ENCODE peak calls at places on chromosomes 6 and 20, in nine cellular contexts. One of them, this sample, is unnamed. For H3K4me1, the result is how much of the 10 kb centered on the place peaks cover.

GRCh38 chr6:52053038-52053704 is 34.2 kb downstream of the PKHD1 start:
- DNase-seq in ascending aorta: no peak
- DNase-seq in CD8-positive, alpha-beta T cell: no peak
- DNase-seq in hepatocyte: no peak
- DNase-seq in spleen: no peak
- DNase-seq in psoas muscle: no peak
- DNase-seq in A673: no peak
- DNase-seq in lower lobe of right lung: no peak
- DNase-seq in cardiac muscle cell: no peak
- DNase-seq in this sample: no peak

GRCh38 chr6:130434174-130434873 is 68.5 kb downstream of the TMEM200A start:
- DNase-seq in ascending aorta: no peak
- DNase-seq in CD8-positive, alpha-beta T cell: no peak
- DNase-seq in hepatocyte: peak
- DNase-seq in spleen: no peak
- DNase-seq in psoas muscle: no peak
- DNase-seq in A673: peak
- DNase-seq in lower lobe of right lung: no peak
- DNase-seq in cardiac muscle cell: no peak
- DNase-seq in this sample: no peak

GRCh38 chr20:57657537-57658446 is 37.6 kb upstream of the ZBP1 start:
- DNase-seq in ascending aorta: peak
- DNase-seq in CD8-positive, alpha-beta T cell: peak
- DNase-seq in hepatocyte: no peak
- DNase-seq in spleen: peak
- DNase-seq in psoas muscle: peak
- DNase-seq in A673: peak
- DNase-seq in lower lobe of right lung: peak
- DNase-seq in cardiac muscle cell: no peak
- DNase-seq in this sample: no peak

GRCh38 chr6:38503940-38504682 is 135.6 kb downstream of the BTBD9 start:
- DNase-seq in ascending aorta: no peak
- DNase-seq in CD8-positive, alpha-beta T cell: no peak
- DNase-seq in hepatocyte: no peak
- DNase-seq in spleen: no peak
- DNase-seq in psoas muscle: no peak
- DNase-seq in A673: no peak
- DNase-seq in lower lobe of right lung: no peak
- DNase-seq in cardiac muscle cell: no peak
- DNase-seq in this sample: no peak

GRCh38 chr6:97812940-97813339 is 529.9 kb upstream of the MMS22L start:
- DNase-seq in ascending aorta: no peak
- DNase-seq in CD8-positive, alpha-beta T cell: no peak
- DNase-seq in hepatocyte: no peak
- DNase-seq in spleen: no peak
- DNase-seq in psoas muscle: no peak
- DNase-seq in A673: no peak
- DNase-seq in lower lobe of right lung: no peak
- DNase-seq in cardiac muscle cell: no peak
- DNase-seq in this sample: no peak

GRCh38 chr6:161417712-161418457 is 144.0 kb upstream of the AGPAT4 start:
- DNase-seq in ascending aorta: no peak
- DNase-seq in CD8-positive, alpha-beta T cell: no peak
- DNase-seq in hepatocyte: peak
- DNase-seq in spleen: no peak
- DNase-seq in psoas muscle: peak
- DNase-seq in A673: peak
- DNase-seq in lower lobe of right lung: no peak
- DNase-seq in cardiac muscle cell: no peak
- DNase-seq in this sample: no peak

GRCh38 chr20:41052742-41053419 is 24.3 kb downstream of the TOP1 start:
- DNase-seq in ascending aorta: no peak
- DNase-seq in CD8-positive, alpha-beta T cell: no peak
- DNase-seq in hepatocyte: no peak
- DNase-seq in spleen: no peak
- DNase-seq in psoas muscle: no peak
- DNase-seq in A673: no peak
- DNase-seq in lower lobe of right lung: no peak
- DNase-seq in cardiac muscle cell: no peak
- DNase-seq in this sample: no peak

GRCh38 chr20:7741866-7742265 is 198.4 kb downstream of the HAO1 start:
- DNase-seq in ascending aorta: no peak
- DNase-seq in CD8-positive, alpha-beta T cell: no peak
- DNase-seq in hepatocyte: no peak
- DNase-seq in spleen: no peak
- DNase-seq in psoas muscle: no peak
- DNase-seq in A673: no peak
- DNase-seq in lower lobe of right lung: no peak
- DNase-seq in cardiac muscle cell: no peak
- DNase-seq in this sample: no peak

GRCh38 chr6:54891536-54891935 is 45.0 kb downstream of the FAM83B start:
- DNase-seq in ascending aorta: no peak
- DNase-seq in CD8-positive, alpha-beta T cell: no peak
- DNase-seq in hepatocyte: no peak
- DNase-seq in spleen: no peak
- DNase-seq in psoas muscle: no peak
- DNase-seq in A673: no peak
- DNase-seq in lower lobe of right lung: no peak
- DNase-seq in cardiac muscle cell: no peak
- DNase-seq in this sample: no peak

GRCh38 chr6:107488174-107488874 is 1.6 kb upstream of the SOBP start:
- DNase-seq in ascending aorta: no peak
- DNase-seq in CD8-positive, alpha-beta T cell: peak
- DNase-seq in hepatocyte: no peak
- DNase-seq in spleen: no peak
- DNase-seq in psoas muscle: no peak
- DNase-seq in A673: no peak
- DNase-seq in lower lobe of right lung: no peak
- DNase-seq in cardiac muscle cell: peak
- DNase-seq in this sample: no peak

GRCh38 chr20:4919047-4919704 is 82.1 kb downstream of the SLC23A2 start:
- DNase-seq in ascending aorta: no peak
- DNase-seq in CD8-positive, alpha-beta T cell: no peak
- DNase-seq in hepatocyte: no peak
- DNase-seq in spleen: no peak
- DNase-seq in psoas muscle: no peak
- DNase-seq in A673: no peak
- DNase-seq in lower lobe of right lung: no peak
- DNase-seq in cardiac muscle cell: no peak
- DNase-seq in this sample: no peak

GRCh38 chr20:49706548-49707517 is 6.8 kb downstream of the B4GALT5 start:
- DNase-seq in ascending aorta: no peak
- DNase-seq in CD8-positive, alpha-beta T cell: no peak
- DNase-seq in hepatocyte: peak
- DNase-seq in spleen: no peak
- DNase-seq in psoas muscle: no peak
- DNase-seq in A673: no peak
- DNase-seq in lower lobe of right lung: no peak
- DNase-seq in cardiac muscle cell: peak
- DNase-seq in this sample: no peak

GRCh38 chr6:30894381-30894780 is 10.1 kb downstream of the DDR1 start:
- DNase-seq in ascending aorta: no peak
- DNase-seq in CD8-positive, alpha-beta T cell: no peak
- DNase-seq in hepatocyte: no peak
- DNase-seq in spleen: peak
- DNase-seq in psoas muscle: no peak
- DNase-seq in A673: no peak
- DNase-seq in lower lobe of right lung: peak
- DNase-seq in cardiac muscle cell: no peak
- DNase-seq in this sample: no peak

GRCh38 chr6:18126116-18126515 is 3.6 kb upstream of the NHLRC1 start:
- DNase-seq in ascending aorta: no peak
- DNase-seq in CD8-positive, alpha-beta T cell: no peak
- DNase-seq in hepatocyte: no peak
- DNase-seq in spleen: no peak
- DNase-seq in psoas muscle: no peak
- DNase-seq in A673: no peak
- DNase-seq in lower lobe of right lung: no peak
- DNase-seq in cardiac muscle cell: no peak
- DNase-seq in this sample: no peak

GRCh38 chr20:2599265-2600060 is 53.0 kb upstream of the NOP56 start:
- DNase-seq in ascending aorta: no peak
- DNase-seq in CD8-positive, alpha-beta T cell: no peak
- DNase-seq in hepatocyte: peak
- DNase-seq in spleen: no peak
- DNase-seq in psoas muscle: no peak
- DNase-seq in A673: peak
- DNase-seq in lower lobe of right lung: no peak
- DNase-seq in cardiac muscle cell: peak
- DNase-seq in this sample: no peak

GRCh38 chr6:75284285-75285155 is at the start of gene TMEM30A:
- DNase-seq in ascending aorta: peak
- DNase-seq in CD8-positive, alpha-beta T cell: peak
- DNase-seq in hepatocyte: peak
- DNase-seq in spleen: peak
- DNase-seq in psoas muscle: peak
- DNase-seq in A673: peak
- DNase-seq in lower lobe of right lung: peak
- DNase-seq in cardiac muscle cell: peak
- DNase-seq in this sample: peak
- H3K4me1 ChIP-seq in ascending aorta: under half
- H3K4me1 ChIP-seq in CD8-positive, alpha-beta T cell: under half
- H3K4me1 ChIP-seq in hepatocyte: under half
- H3K4me1 ChIP-seq in spleen: under half
- H3K4me1 ChIP-seq in psoas muscle: under half
- H3K4me1 ChIP-seq in A673: under half
- H3K4me1 ChIP-seq in lower lobe of right lung: under half
- H3K4me1 ChIP-seq in cardiac muscle cell: under half
- H3K4me1 ChIP-seq in this sample: under half

GRCh38 chr6:143267740-143268139 is 182.8 kb downstream of the ADAT2 start:
- DNase-seq in ascending aorta: no peak
- DNase-seq in CD8-positive, alpha-beta T cell: no peak
- DNase-seq in hepatocyte: no peak
- DNase-seq in spleen: no peak
- DNase-seq in psoas muscle: no peak
- DNase-seq in A673: no peak
- DNase-seq in lower lobe of right lung: no peak
- DNase-seq in cardiac muscle cell: no peak
- DNase-seq in this sample: no peak
- TF ChIP-seq CTCF in ascending aorta: no peak
- TF ChIP-seq CTCF in CD8-positive, alpha-beta T cell: no peak
- TF ChIP-seq CTCF in hepatocyte: no peak
- TF ChIP-seq CTCF in spleen: no peak
- TF ChIP-seq CTCF in psoas muscle: no peak
- TF ChIP-seq CTCF in A673: no peak
- TF ChIP-seq CTCF in lower lobe of right lung: no peak
- TF ChIP-seq CTCF in cardiac muscle cell: no peak
- TF ChIP-seq CTCF in this sample: no peak

DNA sequence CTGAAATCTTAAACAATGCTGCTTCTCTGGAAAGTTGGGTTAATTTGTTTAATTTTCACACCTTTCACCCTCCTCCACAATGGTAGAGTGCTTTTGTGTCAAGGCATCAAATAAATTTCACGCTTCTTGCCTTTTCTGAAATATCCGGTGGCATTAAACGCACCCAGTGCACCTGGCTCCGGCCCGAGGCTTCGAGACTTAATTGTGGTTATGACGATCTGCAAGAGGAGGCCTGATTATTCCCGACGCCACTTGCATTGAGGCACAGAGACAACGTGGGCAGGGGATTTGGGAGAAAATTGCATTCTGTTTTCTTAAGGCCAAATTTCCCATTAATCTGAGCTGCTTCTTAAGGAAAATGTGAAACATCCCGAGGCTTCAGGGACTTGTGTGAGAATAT is 152.2 kb downstream of the CDH4 start:
- DNase-seq in ascending aorta: no peak
- DNase-seq in CD8-positive, alpha-beta T cell: no peak
- DNase-seq in hepatocyte: no peak
- DNase-seq in spleen: no peak
- DNase-seq in psoas muscle: no peak
- DNase-seq in A673: no peak
- DNase-seq in lower lobe of right lung: no peak
- DNase-seq in cardiac muscle cell: no peak
- DNase-seq in this sample: no peak
- H3K27ac ChIP-seq in ascending aorta: no peak
- H3K27ac ChIP-seq in CD8-positive, alpha-beta T cell: no peak
- H3K27ac ChIP-seq in hepatocyte: no peak
- H3K27ac ChIP-seq in spleen: no peak
- H3K27ac ChIP-seq in psoas muscle: no peak
- H3K27ac ChIP-seq in A673: no peak
- H3K27ac ChIP-seq in lower lobe of right lung: no peak
- H3K27ac ChIP-seq in cardiac muscle cell: no peak
- H3K27ac ChIP-seq in this sample: no peak

GRCh38 chr6:34940030-34940434 is 51.0 kb downstream of the ANKS1A start:
- DNase-seq in ascending aorta: no peak
- DNase-seq in CD8-positive, alpha-beta T cell: no peak
- DNase-seq in hepatocyte: peak
- DNase-seq in spleen: no peak
- DNase-seq in psoas muscle: no peak
- DNase-seq in A673: no peak
- DNase-seq in lower lobe of right lung: no peak
- DNase-seq in cardiac muscle cell: peak
- DNase-seq in this sample: no peak

GRCh38 chr6:34934516-34934915 is 45.5 kb downstream of the ANKS1A start:
- DNase-seq in ascending aorta: peak
- DNase-seq in CD8-positive, alpha-beta T cell: no peak
- DNase-seq in hepatocyte: peak
- DNase-seq in spleen: no peak
- DNase-seq in psoas muscle: peak
- DNase-seq in A673: no peak
- DNase-seq in lower lobe of right lung: peak
- DNase-seq in cardiac muscle cell: peak
- DNase-seq in this sample: no peak

GRCh38 chr6:34941421-34941820 is 52.4 kb downstream of the ANKS1A start:
- DNase-seq in ascending aorta: no peak
- DNase-seq in CD8-positive, alpha-beta T cell: no peak
- DNase-seq in hepatocyte: no peak
- DNase-seq in spleen: no peak
- DNase-seq in psoas muscle: no peak
- DNase-seq in A673: no peak
- DNase-seq in lower lobe of right lung: no peak
- DNase-seq in cardiac muscle cell: no peak
- DNase-seq in this sample: no peak

GRCh38 chr6:34938268-34938667 is 49.2 kb downstream of the ANKS1A start:
- DNase-seq in ascending aorta: no peak
- DNase-seq in CD8-positive, alpha-beta T cell: no peak
- DNase-seq in hepatocyte: no peak
- DNase-seq in spleen: no peak
- DNase-seq in psoas muscle: peak
- DNase-seq in A673: no peak
- DNase-seq in lower lobe of right lung: no peak
- DNase-seq in cardiac muscle cell: no peak
- DNase-seq in this sample: no peak
- H3K4me1 ChIP-seq in ascending aorta: under half
- H3K4me1 ChIP-seq in CD8-positive, alpha-beta T cell: under half
- H3K4me1 ChIP-seq in hepatocyte: under half
- H3K4me1 ChIP-seq in spleen: under half
- H3K4me1 ChIP-seq in psoas muscle: under half
- H3K4me1 ChIP-seq in A673: under half
- H3K4me1 ChIP-seq in lower lobe of right lung: under half
- H3K4me1 ChIP-seq in cardiac muscle cell: under half
- H3K4me1 ChIP-seq in this sample: under half

GRCh38 chr6:120671519-120671918 is 662.8 kb downstream of the TBC1D32 start:
- DNase-seq in ascending aorta: no peak
- DNase-seq in CD8-positive, alpha-beta T cell: no peak
- DNase-seq in hepatocyte: no peak
- DNase-seq in spleen: no peak
- DNase-seq in psoas muscle: no peak
- DNase-seq in A673: no peak
- DNase-seq in lower lobe of right lung: no peak
- DNase-seq in cardiac muscle cell: peak
- DNase-seq in this sample: no peak
- TF ChIP-seq CTCF in ascending aorta: no peak
- TF ChIP-seq CTCF in CD8-positive, alpha-beta T cell: no peak
- TF ChIP-seq CTCF in hepatocyte: no peak
- TF ChIP-seq CTCF in spleen: no peak
- TF ChIP-seq CTCF in psoas muscle: no peak
- TF ChIP-seq CTCF in A673: no peak
- TF ChIP-seq CTCF in lower lobe of right lung: no peak
- TF ChIP-seq CTCF in cardiac muscle cell: no peak
- TF ChIP-seq CTCF in this sample: no peak

GRCh38 chr6:116511424-116512131 is at the start of gene CALHM5:
- DNase-seq in ascending aorta: no peak
- DNase-seq in CD8-positive, alpha-beta T cell: no peak
- DNase-seq in hepatocyte: peak
- DNase-seq in spleen: no peak
- DNase-seq in psoas muscle: peak
- DNase-seq in A673: peak
- DNase-seq in lower lobe of right lung: no peak
- DNase-seq in cardiac muscle cell: peak
- DNase-seq in this sample: no peak
- H3K27ac ChIP-seq in ascending aorta: peak
- H3K27ac ChIP-seq in CD8-positive, alpha-beta T cell: no peak
- H3K27ac ChIP-seq in hepatocyte: peak
- H3K27ac ChIP-seq in spleen: peak
- H3K27ac ChIP-seq in psoas muscle: peak
- H3K27ac ChIP-seq in A673: peak
- H3K27ac ChIP-seq in lower lobe of right lung: peak
- H3K27ac ChIP-seq in cardiac muscle cell: no peak
- H3K27ac ChIP-seq in this sample: peak